ENCODE peak calls at places on chromosome 15, in four cellular contexts. One of them, this sample, is unnamed.

GRCh38 chr15:89017370-89018066 is 70.7 kb upstream of the ABHD2 start:
- DNase-seq in KBM-7: peak
- DNase-seq in pons: peak
- DNase-seq in activated T-cell treated with anti-CD3 and anti-CD28 coated beads, Interleukin-2, amount 50 U/mL, for 4 hours: peak
- DNase-seq in this sample: peak

GRCh38 chr15:42143356-42143755 is 13.1 kb downstream of the PLA2G4F start:
- DNase-seq in pons: no peak
- DNase-seq in activated T-cell treated with anti-CD3 and anti-CD28 coated beads, Interleukin-2, amount 50 U/mL, for 4 hours: no peak
- DNase-seq in KBM-7: no peak
- DNase-seq in this sample: no peak

GRCh38 chr15:71807691-71808091 is 2.7 kb upstream of the NR2E3 start:
- DNase-seq in pons: no peak
- DNase-seq in activated T-cell treated with anti-CD3 and anti-CD28 coated beads, Interleukin-2, amount 50 U/mL, for 4 hours: no peak
- DNase-seq in KBM-7: no peak
- DNase-seq in this sample: peak

GRCh38 chr15:46652256-46652655 is 1017.4 kb downstream of the SQOR start:
- DNase-seq in KBM-7: no peak
- DNase-seq in pons: no peak
- DNase-seq in activated T-cell treated with anti-CD3 and anti-CD28 coated beads, Interleukin-2, amount 50 U/mL, for 4 hours: no peak
- DNase-seq in this sample: no peak

GRCh38 chr15:56052389-56053045 is 59.1 kb upstream of the NEDD4 start:
- DNase-seq in pons: peak
- DNase-seq in KBM-7: peak
- DNase-seq in activated T-cell treated with anti-CD3 and anti-CD28 coated beads, Interleukin-2, amount 50 U/mL, for 4 hours: no peak
- DNase-seq in this sample: peak

GRCh38 chr15:50907866-50908208 is 646 bp upstream of the AP4E1 start:
- DNase-seq in pons: no peak
- DNase-seq in activated T-cell treated with anti-CD3 and anti-CD28 coated beads, Interleukin-2, amount 50 U/mL, for 4 hours: peak
- DNase-seq in KBM-7: peak
- DNase-seq in this sample: peak

GRCh38 chr15:48058371-48058770 is 62.4 kb upstream of the SLC24A5 start:
- DNase-seq in pons: no peak
- DNase-seq in activated T-cell treated with anti-CD3 and anti-CD28 coated beads, Interleukin-2, amount 50 U/mL, for 4 hours: no peak
- DNase-seq in KBM-7: no peak
- DNase-seq in this sample: no peak

GRCh38 chr15:35481992-35482391 is 64.0 kb downstream of the DPH6 start:
- DNase-seq in activated T-cell treated with anti-CD3 and anti-CD28 coated beads, Interleukin-2, amount 50 U/mL, for 4 hours: no peak
- DNase-seq in pons: no peak
- DNase-seq in KBM-7: no peak
- DNase-seq in this sample: peak

GRCh38 chr15:70092462-70092850 is 5.3 kb downstream of the TLE3 start:
- DNase-seq in KBM-7: no peak
- DNase-seq in activated T-cell treated with anti-CD3 and anti-CD28 coated beads, Interleukin-2, amount 50 U/mL, for 4 hours: no peak
- DNase-seq in pons: no peak
- DNase-seq in this sample: no peak

GRCh38 chr15:62588930-62589655 is 424.0 kb upstream of the C2CD4B start:
- DNase-seq in activated T-cell treated with anti-CD3 and anti-CD28 coated beads, Interleukin-2, amount 50 U/mL, for 4 hours: no peak
- DNase-seq in KBM-7: no peak
- DNase-seq in pons: no peak
- DNase-seq in this sample: peak

GRCh38 chr15:70799667-70800450 is 36.5 kb upstream of the UACA start:
- DNase-seq in activated T-cell treated with anti-CD3 and anti-CD28 coated beads, Interleukin-2, amount 50 U/mL, for 4 hours: no peak
- DNase-seq in pons: no peak
- DNase-seq in KBM-7: no peak
- DNase-seq in this sample: peak

GRCh38 chr15:92001307-92001706 is 147.8 kb downstream of the SLCO3A1 start:
- DNase-seq in activated T-cell treated with anti-CD3 and anti-CD28 coated beads, Interleukin-2, amount 50 U/mL, for 4 hours: no peak
- DNase-seq in pons: no peak
- DNase-seq in KBM-7: no peak
- DNase-seq in this sample: no peak

GRCh38 chr15:38610748-38611147 is 46.1 kb upstream of the RASGRP1 start:
- DNase-seq in KBM-7: no peak
- DNase-seq in activated T-cell treated with anti-CD3 and anti-CD28 coated beads, Interleukin-2, amount 50 U/mL, for 4 hours: no peak
- DNase-seq in pons: no peak
- DNase-seq in this sample: no peak

GRCh38 chr15:58487041-58487723 is 55.4 kb downstream of the LIPC start:
- DNase-seq in KBM-7: no peak
- DNase-seq in activated T-cell treated with anti-CD3 and anti-CD28 coated beads, Interleukin-2, amount 50 U/mL, for 4 hours: no peak
- DNase-seq in pons: no peak
- DNase-seq in this sample: no peak

GRCh38 chr15:67146214-67146613 is 80.8 kb downstream of the SMAD3 start:
- DNase-seq in pons: no peak
- DNase-seq in activated T-cell treated with anti-CD3 and anti-CD28 coated beads, Interleukin-2, amount 50 U/mL, for 4 hours: no peak
- DNase-seq in KBM-7: no peak
- DNase-seq in this sample: peak

GRCh38 chr15:80978685-80979084 is 10.9 kb downstream of the MESD start:
- DNase-seq in activated T-cell treated with anti-CD3 and anti-CD28 coated beads, Interleukin-2, amount 50 U/mL, for 4 hours: no peak
- DNase-seq in pons: no peak
- DNase-seq in KBM-7: no peak
- DNase-seq in this sample: peak

GRCh38 chr15:51844747-51845426 is 15.4 kb downstream of the TMOD3 start:
- DNase-seq in activated T-cell treated with anti-CD3 and anti-CD28 coated beads, Interleukin-2, amount 50 U/mL, for 4 hours: no peak
- DNase-seq in pons: no peak
- DNase-seq in KBM-7: no peak
- DNase-seq in this sample: no peak

GRCh38 chr15:64686130-64686735 is 89.2 kb downstream of the RBPMS2 start:
- DNase-seq in KBM-7: peak
- DNase-seq in pons: peak
- DNase-seq in activated T-cell treated with anti-CD3 and anti-CD28 coated beads, Interleukin-2, amount 50 U/mL, for 4 hours: peak
- DNase-seq in this sample: peak

GRCh38 chr15:56468271-56468912 is 3.5 kb upstream of the MNS1 start:
- DNase-seq in pons: peak
- DNase-seq in KBM-7: peak
- DNase-seq in activated T-cell treated with anti-CD3 and anti-CD28 coated beads, Interleukin-2, amount 50 U/mL, for 4 hours: no peak
- DNase-seq in this sample: peak

GRCh38 chr15:91522609-91523332 is 330.7 kb upstream of the SLCO3A1 start:
- DNase-seq in KBM-7: peak
- DNase-seq in activated T-cell treated with anti-CD3 and anti-CD28 coated beads, Interleukin-2, amount 50 U/mL, for 4 hours: no peak
- DNase-seq in pons: peak
- DNase-seq in this sample: peak

GRCh38 chr15:36370735-36371115 is 208.7 kb upstream of the CDIN1 start:
- DNase-seq in activated T-cell treated with anti-CD3 and anti-CD28 coated beads, Interleukin-2, amount 50 U/mL, for 4 hours: no peak
- DNase-seq in pons: no peak
- DNase-seq in KBM-7: no peak
- DNase-seq in this sample: peak

GRCh38 chr15:91632981-91633380 is 220.5 kb upstream of the SLCO3A1 start:
- DNase-seq in activated T-cell treated with anti-CD3 and anti-CD28 coated beads, Interleukin-2, amount 50 U/mL, for 4 hours: no peak
- DNase-seq in KBM-7: no peak
- DNase-seq in pons: no peak
- DNase-seq in this sample: no peak

GRCh38 chr15:84588053-84588874 is 12.5 kb upstream of the ZSCAN2 start:
- DNase-seq in pons: peak
- DNase-seq in activated T-cell treated with anti-CD3 and anti-CD28 coated beads, Interleukin-2, amount 50 U/mL, for 4 hours: peak
- DNase-seq in KBM-7: peak
- DNase-seq in this sample: peak

GRCh38 chr15:101003076-101003475 is 83.9 kb downstream of the LRRK1 start:
- DNase-seq in KBM-7: peak
- DNase-seq in activated T-cell treated with anti-CD3 and anti-CD28 coated beads, Interleukin-2, amount 50 U/mL, for 4 hours: no peak
- DNase-seq in pons: peak
- DNase-seq in this sample: no peak

This sample was measured in EL.